ENCODE peak calls at places on chromosomes 7 and 10, in six cellular contexts. One of them, this sample, is unnamed.

GRCh38 chr7:64870656-64871055 is 32.4 kb upstream of the ZNF273 start:
- DNase-seq in upper lobe of right lung: no peak
- DNase-seq in astrocyte of the spinal cord: no peak
- DNase-seq in CD4-positive, CD25-positive, alpha-beta regulatory T cell: no peak
- DNase-seq in activated CD8-positive, alpha-beta memory T cell treated with anti-CD3 and anti-CD28 coated beads for 24 hours: no peak
- DNase-seq in fibroblast of lung: no peak
- DNase-seq in this sample: no peak

GRCh38 chr7:56077681-56078080 is 13.6 kb downstream of the SUMF2 start:
- DNase-seq in upper lobe of right lung: peak; percentile 30
- DNase-seq in astrocyte of the spinal cord: no peak
- DNase-seq in CD4-positive, CD25-positive, alpha-beta regulatory T cell: no peak
- DNase-seq in activated CD8-positive, alpha-beta memory T cell treated with anti-CD3 and anti-CD28 coated beads for 24 hours: no peak
- DNase-seq in fibroblast of lung: no peak
- DNase-seq in this sample: no peak

GRCh38 chr7:26159243-26159642 is 7.2 kb downstream of the NFE2L3 start:
- DNase-seq in upper lobe of right lung: no peak
- DNase-seq in astrocyte of the spinal cord: no peak
- DNase-seq in CD4-positive, CD25-positive, alpha-beta regulatory T cell: no peak
- DNase-seq in activated CD8-positive, alpha-beta memory T cell treated with anti-CD3 and anti-CD28 coated beads for 24 hours: no peak
- DNase-seq in fibroblast of lung: no peak
- DNase-seq in this sample: no peak

GRCh38 chr7:41590951-41591350 is 111.9 kb downstream of the INHBA start:
- DNase-seq in upper lobe of right lung: no peak
- DNase-seq in astrocyte of the spinal cord: no peak
- DNase-seq in CD4-positive, CD25-positive, alpha-beta regulatory T cell: no peak
- DNase-seq in activated CD8-positive, alpha-beta memory T cell treated with anti-CD3 and anti-CD28 coated beads for 24 hours: no peak
- DNase-seq in fibroblast of lung: no peak
- DNase-seq in this sample: no peak

GRCh38 chr10:88080213-88080612 is 216.8 kb downstream of the PTEN start:
- DNase-seq in upper lobe of right lung: no peak
- DNase-seq in astrocyte of the spinal cord: peak; percentile 68
- DNase-seq in CD4-positive, CD25-positive, alpha-beta regulatory T cell: no peak
- DNase-seq in activated CD8-positive, alpha-beta memory T cell treated with anti-CD3 and anti-CD28 coated beads for 24 hours: no peak
- DNase-seq in fibroblast of lung: peak; percentile 72
- DNase-seq in this sample: no peak

GRCh38 chr7:92788559-92789183 is 47.7 kb downstream of the CDK6 start:
- DNase-seq in upper lobe of right lung: no peak
- DNase-seq in astrocyte of the spinal cord: no peak
- DNase-seq in CD4-positive, CD25-positive, alpha-beta regulatory T cell: no peak
- DNase-seq in activated CD8-positive, alpha-beta memory T cell treated with anti-CD3 and anti-CD28 coated beads for 24 hours: no peak
- DNase-seq in fibroblast of lung: no peak
- DNase-seq in this sample: no peak

GRCh38 chr10:122089343-122090015 is 100.5 kb downstream of the TACC2 start:
- DNase-seq in upper lobe of right lung: no peak
- DNase-seq in astrocyte of the spinal cord: no peak
- DNase-seq in CD4-positive, CD25-positive, alpha-beta regulatory T cell: no peak
- DNase-seq in activated CD8-positive, alpha-beta memory T cell treated with anti-CD3 and anti-CD28 coated beads for 24 hours: no peak
- DNase-seq in fibroblast of lung: no peak
- DNase-seq in this sample: no peak

GRCh38 chr10:84205049-84205852 is 10.9 kb downstream of the CDHR1 start:
- DNase-seq in upper lobe of right lung: no peak
- DNase-seq in astrocyte of the spinal cord: peak; percentile 5
- DNase-seq in CD4-positive, CD25-positive, alpha-beta regulatory T cell: peak; percentile 49
- DNase-seq in activated CD8-positive, alpha-beta memory T cell treated with anti-CD3 and anti-CD28 coated beads for 24 hours: peak; percentile 85
- DNase-seq in fibroblast of lung: peak; percentile 22
- DNase-seq in this sample: peak; percentile 74

GRCh38 chr10:107971973-107972372 is 807.5 kb upstream of the SORCS1 start:
- DNase-seq in upper lobe of right lung: no peak
- DNase-seq in astrocyte of the spinal cord: peak; percentile 83
- DNase-seq in CD4-positive, CD25-positive, alpha-beta regulatory T cell: no peak
- DNase-seq in activated CD8-positive, alpha-beta memory T cell treated with anti-CD3 and anti-CD28 coated beads for 24 hours: no peak
- DNase-seq in fibroblast of lung: peak; percentile 85
- DNase-seq in this sample: no peak

GRCh38 chr7:102270176-102270887 is 16.3 kb upstream of the SH2B2 start:
- DNase-seq in upper lobe of right lung: no peak
- DNase-seq in astrocyte of the spinal cord: no peak
- DNase-seq in CD4-positive, CD25-positive, alpha-beta regulatory T cell: no peak
- DNase-seq in activated CD8-positive, alpha-beta memory T cell treated with anti-CD3 and anti-CD28 coated beads for 24 hours: no peak
- DNase-seq in fibroblast of lung: no peak
- DNase-seq in this sample: no peak

GRCh38 chr10:10726101-10726500 is 291.6 kb upstream of the CELF2 start:
- DNase-seq in upper lobe of right lung: no peak
- DNase-seq in astrocyte of the spinal cord: no peak
- DNase-seq in CD4-positive, CD25-positive, alpha-beta regulatory T cell: no peak
- DNase-seq in activated CD8-positive, alpha-beta memory T cell treated with anti-CD3 and anti-CD28 coated beads for 24 hours: no peak
- DNase-seq in fibroblast of lung: no peak
- DNase-seq in this sample: no peak

GRCh38 chr10:129662386-129662785 is 195.3 kb downstream of the MGMT start:
- DNase-seq in upper lobe of right lung: no peak
- DNase-seq in astrocyte of the spinal cord: no peak
- DNase-seq in CD4-positive, CD25-positive, alpha-beta regulatory T cell: no peak
- DNase-seq in activated CD8-positive, alpha-beta memory T cell treated with anti-CD3 and anti-CD28 coated beads for 24 hours: no peak
- DNase-seq in fibroblast of lung: no peak
- DNase-seq in this sample: peak; percentile 9

GRCh38 chr7:55043691-55044090 is 24.9 kb downstream of the EGFR start:
- DNase-seq in upper lobe of right lung: no peak
- DNase-seq in astrocyte of the spinal cord: no peak
- DNase-seq in CD4-positive, CD25-positive, alpha-beta regulatory T cell: no peak
- DNase-seq in activated CD8-positive, alpha-beta memory T cell treated with anti-CD3 and anti-CD28 coated beads for 24 hours: no peak
- DNase-seq in fibroblast of lung: no peak
- DNase-seq in this sample: no peak

GRCh38 chr7:17118412-17118811 is 180.0 kb upstream of the AHR start:
- DNase-seq in upper lobe of right lung: no peak
- DNase-seq in astrocyte of the spinal cord: no peak
- DNase-seq in CD4-positive, CD25-positive, alpha-beta regulatory T cell: peak; percentile 60
- DNase-seq in activated CD8-positive, alpha-beta memory T cell treated with anti-CD3 and anti-CD28 coated beads for 24 hours: no peak
- DNase-seq in fibroblast of lung: no peak
- DNase-seq in this sample: no peak

GRCh38 chr10:59872892-59873463 is 33.4 kb downstream of the CCDC6 start:
- DNase-seq in upper lobe of right lung: no peak
- DNase-seq in astrocyte of the spinal cord: peak; percentile 92
- DNase-seq in CD4-positive, CD25-positive, alpha-beta regulatory T cell: no peak
- DNase-seq in activated CD8-positive, alpha-beta memory T cell treated with anti-CD3 and anti-CD28 coated beads for 24 hours: no peak
- DNase-seq in fibroblast of lung: peak; percentile 98
- DNase-seq in this sample: no peak

GRCh38 chr7:76364198-76364584 is 5.4 kb upstream of the YWHAG start:
- DNase-seq in upper lobe of right lung: peak; percentile 66
- DNase-seq in astrocyte of the spinal cord: peak; percentile 74
- DNase-seq in CD4-positive, CD25-positive, alpha-beta regulatory T cell: peak; percentile 20
- DNase-seq in activated CD8-positive, alpha-beta memory T cell treated with anti-CD3 and anti-CD28 coated beads for 24 hours: no peak
- DNase-seq in fibroblast of lung: peak; percentile 46
- DNase-seq in this sample: peak; percentile 83

GRCh38 chr7:22430457-22430856 is 69.5 kb downstream of the STEAP1B start:
- DNase-seq in upper lobe of right lung: no peak
- DNase-seq in astrocyte of the spinal cord: peak; percentile 78
- DNase-seq in CD4-positive, CD25-positive, alpha-beta regulatory T cell: no peak
- DNase-seq in activated CD8-positive, alpha-beta memory T cell treated with anti-CD3 and anti-CD28 coated beads for 24 hours: no peak
- DNase-seq in fibroblast of lung: peak; percentile 9
- DNase-seq in this sample: no peak

GRCh38 chr7:71682841-71683341 is 550.9 kb downstream of the GALNT17 start:
- DNase-seq in upper lobe of right lung: no peak
- DNase-seq in astrocyte of the spinal cord: no peak
- DNase-seq in CD4-positive, CD25-positive, alpha-beta regulatory T cell: no peak
- DNase-seq in activated CD8-positive, alpha-beta memory T cell treated with anti-CD3 and anti-CD28 coated beads for 24 hours: no peak
- DNase-seq in fibroblast of lung: no peak
- DNase-seq in this sample: no peak

GRCh38 chr7:138002096-138002827 is 376 bp upstream of the CREB3L2 start:
- DNase-seq in upper lobe of right lung: peak; percentile 98
- DNase-seq in astrocyte of the spinal cord: peak; percentile 100
- DNase-seq in CD4-positive, CD25-positive, alpha-beta regulatory T cell: peak; percentile 99
- DNase-seq in activated CD8-positive, alpha-beta memory T cell treated with anti-CD3 and anti-CD28 coated beads for 24 hours: peak; percentile 99
- DNase-seq in fibroblast of lung: peak; percentile 100
- DNase-seq in this sample: peak; percentile 100

GRCh38 chr10:12337407-12337806 is 11.9 kb upstream of the CAMK1D start:
- DNase-seq in upper lobe of right lung: no peak
- DNase-seq in astrocyte of the spinal cord: peak; percentile 60
- DNase-seq in CD4-positive, CD25-positive, alpha-beta regulatory T cell: no peak
- DNase-seq in activated CD8-positive, alpha-beta memory T cell treated with anti-CD3 and anti-CD28 coated beads for 24 hours: no peak
- DNase-seq in fibroblast of lung: peak; percentile 27
- DNase-seq in this sample: no peak

GRCh38 chr10:104563051-104563450 is 78.0 kb upstream of the SORCS3 start:
- DNase-seq in upper lobe of right lung: no peak
- DNase-seq in astrocyte of the spinal cord: no peak
- DNase-seq in CD4-positive, CD25-positive, alpha-beta regulatory T cell: no peak
- DNase-seq in activated CD8-positive, alpha-beta memory T cell treated with anti-CD3 and anti-CD28 coated beads for 24 hours: no peak
- DNase-seq in fibroblast of lung: no peak
- DNase-seq in this sample: no peak

GRCh38 chr10:75530337-75530736 is 98.9 kb downstream of the LRMDA start:
- DNase-seq in upper lobe of right lung: no peak
- DNase-seq in astrocyte of the spinal cord: peak; percentile 75
- DNase-seq in CD4-positive, CD25-positive, alpha-beta regulatory T cell: no peak
- DNase-seq in activated CD8-positive, alpha-beta memory T cell treated with anti-CD3 and anti-CD28 coated beads for 24 hours: no peak
- DNase-seq in fibroblast of lung: peak; percentile 58
- DNase-seq in this sample: no peak

GRCh38 chr7:121404348-121404747 is 8.2 kb upstream of the FAM3C start:
- DNase-seq in upper lobe of right lung: no peak
- DNase-seq in astrocyte of the spinal cord: no peak
- DNase-seq in CD4-positive, CD25-positive, alpha-beta regulatory T cell: no peak
- DNase-seq in activated CD8-positive, alpha-beta memory T cell treated with anti-CD3 and anti-CD28 coated beads for 24 hours: no peak
- DNase-seq in fibroblast of lung: no peak
- DNase-seq in this sample: no peak

GRCh38 chr7:50299163-50299562 is 5.4 kb upstream of the IKZF1 start:
- DNase-seq in upper lobe of right lung: no peak
- DNase-seq in astrocyte of the spinal cord: no peak
- DNase-seq in CD4-positive, CD25-positive, alpha-beta regulatory T cell: no peak
- DNase-seq in activated CD8-positive, alpha-beta memory T cell treated with anti-CD3 and anti-CD28 coated beads for 24 hours: no peak
- DNase-seq in fibroblast of lung: no peak
- DNase-seq in this sample: no peak

GRCh38 chr10:71515531-71516172 is 118.9 kb downstream of the CDH23 start:
- DNase-seq in upper lobe of right lung: no peak
- DNase-seq in astrocyte of the spinal cord: no peak
- DNase-seq in CD4-positive, CD25-positive, alpha-beta regulatory T cell: no peak
- DNase-seq in activated CD8-positive, alpha-beta memory T cell treated with anti-CD3 and anti-CD28 coated beads for 24 hours: no peak
- DNase-seq in fibroblast of lung: no peak
- DNase-seq in this sample: no peak

GRCh38 chr10:130357951-130358350 is 221.8 kb downstream of the GLRX3 start:
- DNase-seq in upper lobe of right lung: no peak
- DNase-seq in astrocyte of the spinal cord: no peak
- DNase-seq in CD4-positive, CD25-positive, alpha-beta regulatory T cell: no peak
- DNase-seq in activated CD8-positive, alpha-beta memory T cell treated with anti-CD3 and anti-CD28 coated beads for 24 hours: no peak
- DNase-seq in fibroblast of lung: no peak
- DNase-seq in this sample: no peak

GRCh38 chr7:103598326-103598905 is 152.4 kb upstream of the SLC26A5 start:
- DNase-seq in upper lobe of right lung: no peak
- DNase-seq in astrocyte of the spinal cord: no peak
- DNase-seq in CD4-positive, CD25-positive, alpha-beta regulatory T cell: no peak
- DNase-seq in activated CD8-positive, alpha-beta memory T cell treated with anti-CD3 and anti-CD28 coated beads for 24 hours: no peak
- DNase-seq in fibroblast of lung: no peak
- DNase-seq in this sample: no peak

GRCh38 chr7:111630862-111631261 is 68.6 kb upstream of the IMMP2L start:
- DNase-seq in upper lobe of right lung: no peak
- DNase-seq in astrocyte of the spinal cord: no peak
- DNase-seq in CD4-positive, CD25-positive, alpha-beta regulatory T cell: no peak
- DNase-seq in activated CD8-positive, alpha-beta memory T cell treated with anti-CD3 and anti-CD28 coated beads for 24 hours: no peak
- DNase-seq in fibroblast of lung: no peak
- DNase-seq in this sample: no peak

GRCh38 chr7:156639426-156640256 is 933 bp upstream of the RNF32 start:
- DNase-seq in upper lobe of right lung: peak; percentile 69
- DNase-seq in astrocyte of the spinal cord: no peak
- DNase-seq in CD4-positive, CD25-positive, alpha-beta regulatory T cell: no peak
- DNase-seq in activated CD8-positive, alpha-beta memory T cell treated with anti-CD3 and anti-CD28 coated beads for 24 hours: no peak
- DNase-seq in fibroblast of lung: peak; percentile 8
- DNase-seq in this sample: no peak

GRCh38 chr7:29988391-29989256 is 977 bp downstream of the SCRN1 start:
- DNase-seq in upper lobe of right lung: peak; percentile 84
- DNase-seq in astrocyte of the spinal cord: peak; percentile 79
- DNase-seq in CD4-positive, CD25-positive, alpha-beta regulatory T cell: peak; percentile 17
- DNase-seq in activated CD8-positive, alpha-beta memory T cell treated with anti-CD3 and anti-CD28 coated beads for 24 hours: peak; percentile 73
- DNase-seq in fibroblast of lung: peak; percentile 71
- DNase-seq in this sample: no peak

GRCh38 chr7:112288301-112288700 is 81.8 kb downstream of the ZNF277 start:
- DNase-seq in upper lobe of right lung: no peak
- DNase-seq in astrocyte of the spinal cord: no peak
- DNase-seq in CD4-positive, CD25-positive, alpha-beta regulatory T cell: no peak
- DNase-seq in activated CD8-positive, alpha-beta memory T cell treated with anti-CD3 and anti-CD28 coated beads for 24 hours: no peak
- DNase-seq in fibroblast of lung: no peak
- DNase-seq in this sample: no peak

This sample was measured in Kasumi-1.